ENCODE peak calls at places on chromosomes 7 and 10, in five cellular contexts. One of them, this sample, is unnamed.

GRCh38 chr7:51451751-51452465 is 135.3 kb upstream of the COBL start:
- DNase-seq in A549: no peak
- DNase-seq in HepG2: no peak
- DNase-seq in HCT116: no peak
- DNase-seq in upper lobe of left lung: peak
- DNase-seq in this sample: no peak

GRCh38 chr10:70096016-70096704 is 36.5 kb downstream of the AIFM2 start:
- DNase-seq in HepG2: no peak
- DNase-seq in upper lobe of left lung: no peak
- DNase-seq in HCT116: no peak
- DNase-seq in A549: no peak
- DNase-seq in this sample: no peak

GRCh38 chr7:68199951-68200660 is 1203.5 kb downstream of the TYW1 start:
- DNase-seq in A549: no peak
- DNase-seq in upper lobe of left lung: no peak
- DNase-seq in HepG2: no peak
- DNase-seq in HCT116: no peak
- DNase-seq in this sample: no peak

GRCh38 chr10:86848747-86849146 is 92.3 kb downstream of the BMPR1A start:
- DNase-seq in HCT116: no peak
- DNase-seq in upper lobe of left lung: no peak
- DNase-seq in A549: no peak
- DNase-seq in HepG2: no peak
- DNase-seq in this sample: no peak

GRCh38 chr10:74502963-74503608 is 323.3 kb upstream of the KAT6B start:
- DNase-seq in HepG2: peak
- DNase-seq in HCT116: peak
- DNase-seq in upper lobe of left lung: no peak
- DNase-seq in A549: no peak
- DNase-seq in this sample: no peak

GRCh38 chr10:80498833-80499671 is 38.6 kb upstream of the SH2D4B start:
- DNase-seq in A549: peak
- DNase-seq in HepG2: peak
- DNase-seq in upper lobe of left lung: no peak
- DNase-seq in HCT116: peak
- DNase-seq in this sample: peak

GRCh38 chr7:37732253-37732652 is 48.7 kb downstream of the GPR141 start:
- DNase-seq in A549: no peak
- DNase-seq in HepG2: peak
- DNase-seq in HCT116: peak
- DNase-seq in upper lobe of left lung: no peak
- DNase-seq in this sample: no peak

GRCh38 chr7:22419488-22419887 is 62.5 kb upstream of the RAPGEF5 start:
- DNase-seq in HepG2: peak
- DNase-seq in A549: no peak
- DNase-seq in HCT116: no peak
- DNase-seq in upper lobe of left lung: no peak
- DNase-seq in this sample: no peak

GRCh38 chr7:7956531-7957221 is 11.9 kb upstream of the GLCCI1 start:
- DNase-seq in A549: no peak
- DNase-seq in HepG2: no peak
- DNase-seq in upper lobe of left lung: no peak
- DNase-seq in HCT116: no peak
- DNase-seq in this sample: no peak

GRCh38 chr7:76155938-76156337 is 45.8 kb upstream of the SRRM3 start:
- DNase-seq in upper lobe of left lung: no peak
- DNase-seq in HCT116: no peak
- DNase-seq in HepG2: peak
- DNase-seq in A549: no peak
- DNase-seq in this sample: no peak

GRCh38 chr7:96084880-96085551 is 236.9 kb downstream of the SLC25A13 start:
- DNase-seq in upper lobe of left lung: no peak
- DNase-seq in A549: no peak
- DNase-seq in HCT116: no peak
- DNase-seq in HepG2: no peak
- DNase-seq in this sample: no peak

GRCh38 chr10:88754272-88754671 is 5.5 kb upstream of the LIPN start:
- DNase-seq in upper lobe of left lung: no peak
- DNase-seq in A549: no peak
- DNase-seq in HCT116: no peak
- DNase-seq in HepG2: no peak
- DNase-seq in this sample: no peak

GRCh38 chr10:100707261-100707848 is 38.0 kb upstream of the PAX2 start:
- DNase-seq in HCT116: no peak
- DNase-seq in HepG2: no peak
- DNase-seq in upper lobe of left lung: no peak
- DNase-seq in A549: no peak
- DNase-seq in this sample: no peak

GRCh38 chr7:114082934-114083647 is 164.3 kb upstream of the PPP1R3A start:
- DNase-seq in upper lobe of left lung: peak
- DNase-seq in A549: peak
- DNase-seq in HCT116: no peak
- DNase-seq in HepG2: no peak
- DNase-seq in this sample: no peak

GRCh38 chr7:96700516-96700915 is 9.1 kb downstream of the SEM1 start:
- DNase-seq in HepG2: no peak
- DNase-seq in upper lobe of left lung: no peak
- DNase-seq in HCT116: no peak
- DNase-seq in A549: no peak
- DNase-seq in this sample: no peak

GRCh38 chr10:55979203-55979602 is 381.9 kb downstream of the ZWINT start:
- DNase-seq in upper lobe of left lung: no peak
- DNase-seq in HCT116: no peak
- DNase-seq in HepG2: no peak
- DNase-seq in A549: no peak
- DNase-seq in this sample: no peak

GRCh38 chr10:6513509-6513908 is 66.6 kb downstream of the PRKCQ start:
- DNase-seq in HepG2: no peak
- DNase-seq in upper lobe of left lung: no peak
- DNase-seq in A549: no peak
- DNase-seq in HCT116: no peak
- DNase-seq in this sample: no peak

GRCh38 chr7:19051767-19052375 is 65.6 kb downstream of the TWIST1 start:
- DNase-seq in upper lobe of left lung: no peak
- DNase-seq in HepG2: peak
- DNase-seq in A549: peak
- DNase-seq in HCT116: peak
- DNase-seq in this sample: peak

GRCh38 chr7:21767300-21767900 is 178.3 kb downstream of the CDCA7L start:
- DNase-seq in A549: peak
- DNase-seq in upper lobe of left lung: no peak
- DNase-seq in HepG2: peak
- DNase-seq in HCT116: peak
- DNase-seq in this sample: peak

GRCh38 chr10:45058580-45058979 is 57.9 kb downstream of the ZNF22 start:
- DNase-seq in A549: no peak
- DNase-seq in HepG2: no peak
- DNase-seq in HCT116: no peak
- DNase-seq in upper lobe of left lung: no peak
- DNase-seq in this sample: no peak

GRCh38 chr10:19788075-19788686 is 28.1 kb upstream of the PLXDC2 start:
- DNase-seq in HepG2: peak
- DNase-seq in A549: no peak
- DNase-seq in HCT116: no peak
- DNase-seq in upper lobe of left lung: no peak
- DNase-seq in this sample: peak

GRCh38 chr10:75136346-75136745 is 24.9 kb downstream of the SAMD8 start:
- DNase-seq in HCT116: no peak
- DNase-seq in upper lobe of left lung: no peak
- DNase-seq in A549: no peak
- DNase-seq in HepG2: peak
- DNase-seq in this sample: no peak

GRCh38 chr7:27110163-27110976 is 7.9 kb upstream of the HOXA2 start:
- DNase-seq in A549: no peak
- DNase-seq in upper lobe of left lung: peak
- DNase-seq in HepG2: no peak
- DNase-seq in HCT116: no peak
- DNase-seq in this sample: no peak

GRCh38 chr10:27542812-27543211 is 38.7 kb downstream of the RAB18 start:
- DNase-seq in HCT116: no peak
- DNase-seq in upper lobe of left lung: no peak
- DNase-seq in HepG2: no peak
- DNase-seq in A549: no peak
- DNase-seq in this sample: no peak

GRCh38 chr7:47651355-47652317 is 69.7 kb upstream of the TNS3 start:
- DNase-seq in upper lobe of left lung: no peak
- DNase-seq in HepG2: no peak
- DNase-seq in A549: peak
- DNase-seq in HCT116: no peak
- DNase-seq in this sample: no peak

GRCh38 chr7:124912972-124913371 is 16.7 kb downstream of the POT1 start:
- DNase-seq in HepG2: no peak
- DNase-seq in HCT116: no peak
- DNase-seq in upper lobe of left lung: no peak
- DNase-seq in A549: no peak
- DNase-seq in this sample: no peak

GRCh38 chr10:15220426-15220825 is 51.9 kb upstream of the NMT2 start:
- DNase-seq in A549: no peak
- DNase-seq in HCT116: no peak
- DNase-seq in upper lobe of left lung: no peak
- DNase-seq in HepG2: no peak
- DNase-seq in this sample: no peak

GRCh38 chr7:9102846-9103245 is 669.4 kb downstream of the NXPH1 start:
- DNase-seq in upper lobe of left lung: no peak
- DNase-seq in HepG2: no peak
- DNase-seq in A549: no peak
- DNase-seq in HCT116: no peak
- DNase-seq in this sample: peak
- H3K4me3 ChIP-seq in upper lobe of left lung: no peak
- H3K4me3 ChIP-seq in HepG2: no peak
- H3K4me3 ChIP-seq in A549: no peak
- H3K4me3 ChIP-seq in HCT116: no peak
- H3K4me3 ChIP-seq in this sample: no peak

GRCh38 chr7:31056775-31057346 is 4.8 kb downstream of the ADCYAP1R1 start:
- DNase-seq in A549: no peak
- DNase-seq in HepG2: no peak
- DNase-seq in upper lobe of left lung: no peak
- DNase-seq in HCT116: peak
- DNase-seq in this sample: no peak

GRCh38 chr7:31058122-31058521 is 6.0 kb downstream of the ADCYAP1R1 start:
- DNase-seq in HCT116: no peak
- DNase-seq in A549: no peak
- DNase-seq in upper lobe of left lung: no peak
- DNase-seq in HepG2: no peak
- DNase-seq in this sample: no peak

GRCh38 chr7:31058688-31059087 is 6.6 kb downstream of the ADCYAP1R1 start:
- DNase-seq in HepG2: no peak
- DNase-seq in upper lobe of left lung: no peak
- DNase-seq in HCT116: no peak
- DNase-seq in A549: no peak
- DNase-seq in this sample: no peak

GRCh38 chr7:31061185-31061584 is 9.1 kb downstream of the ADCYAP1R1 start:
- DNase-seq in A549: no peak
- DNase-seq in upper lobe of left lung: peak
- DNase-seq in HCT116: no peak
- DNase-seq in HepG2: peak
- DNase-seq in this sample: no peak

GRCh38 chr7:31059551-31059950 is 7.4 kb downstream of the ADCYAP1R1 start:
- DNase-seq in HepG2: no peak
- DNase-seq in HCT116: no peak
- DNase-seq in A549: no peak
- DNase-seq in upper lobe of left lung: no peak
- DNase-seq in this sample: no peak
- TF ChIP-seq CTCF in HepG2: no peak
- TF ChIP-seq CTCF in HCT116: no peak
- TF ChIP-seq CTCF in A549: no peak
- TF ChIP-seq CTCF in upper lobe of left lung: no peak
- TF ChIP-seq CTCF in this sample: peak

GRCh38 chr10:68423522-68423921 is 16.4 kb upstream of the RUFY2 start:
- DNase-seq in HepG2: no peak
- DNase-seq in upper lobe of left lung: no peak
- DNase-seq in A549: no peak
- DNase-seq in HCT116: no peak
- DNase-seq in this sample: no peak
- H3K4me3 ChIP-seq in HepG2: no peak
- H3K4me3 ChIP-seq in upper lobe of left lung: no peak
- H3K4me3 ChIP-seq in A549: no peak
- H3K4me3 ChIP-seq in HCT116: no peak
- H3K4me3 ChIP-seq in this sample: no peak

GRCh38 chr7:139505563-139505962 is 17.9 kb upstream of the CLEC2L start:
- DNase-seq in HepG2: peak
- DNase-seq in A549: no peak
- DNase-seq in HCT116: peak
- DNase-seq in upper lobe of left lung: no peak
- DNase-seq in this sample: no peak
- TF ChIP-seq CTCF in HepG2: peak
- TF ChIP-seq CTCF in A549: peak
- TF ChIP-seq CTCF in HCT116: peak
- TF ChIP-seq CTCF in upper lobe of left lung: no peak
- TF ChIP-seq CTCF in this sample: no peak

DNA sequence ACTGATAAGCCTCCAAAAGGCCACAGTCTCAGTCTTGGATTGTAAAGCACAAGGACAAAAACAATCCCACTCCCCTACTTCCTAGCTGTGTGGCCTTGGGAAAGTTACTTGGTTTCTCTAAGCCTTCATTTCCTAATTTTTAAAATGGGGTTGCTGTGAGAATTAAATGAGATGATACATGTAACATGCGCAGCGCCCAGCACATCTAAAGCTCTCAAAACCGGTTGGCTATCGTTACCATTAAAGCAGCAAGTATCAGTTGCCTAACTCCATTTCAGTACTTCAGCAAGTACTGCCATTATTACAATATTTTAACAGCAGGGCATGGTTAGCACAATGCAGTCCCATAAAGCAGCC is 1.9 kb downstream of the NRCAM start:
- DNase-seq in HCT116: no peak
- DNase-seq in upper lobe of left lung: no peak
- DNase-seq in A549: no peak
- DNase-seq in HepG2: no peak
- DNase-seq in this sample: no peak
- H3K4me3 ChIP-seq in HCT116: no peak
- H3K4me3 ChIP-seq in upper lobe of left lung: peak
- H3K4me3 ChIP-seq in A549: peak
- H3K4me3 ChIP-seq in HepG2: peak
- H3K4me3 ChIP-seq in this sample: no peak

DNA sequence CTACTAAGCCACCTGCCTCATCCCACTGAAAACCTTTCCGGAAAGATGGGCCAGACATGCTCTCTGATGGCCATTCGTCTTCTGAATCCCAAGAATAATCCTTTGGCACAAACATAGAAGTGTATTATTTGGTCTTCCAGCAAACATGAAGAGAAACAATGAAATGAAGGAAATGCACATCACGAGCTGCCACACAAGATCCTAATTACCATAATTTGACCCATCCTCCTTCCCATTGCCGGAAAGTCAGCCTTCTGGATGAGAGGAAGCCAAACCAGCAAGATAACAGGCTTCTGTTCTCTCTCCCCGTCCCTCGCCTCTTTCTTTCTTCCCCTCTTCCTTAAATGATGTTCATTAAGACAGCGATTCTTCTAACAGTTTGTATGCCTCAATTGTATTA is 218.9 kb upstream of the KMT2E start:
- DNase-seq in HepG2: no peak
- DNase-seq in A549: no peak
- DNase-seq in HCT116: no peak
- DNase-seq in upper lobe of left lung: no peak
- DNase-seq in this sample: no peak
- TF ChIP-seq CTCF in HepG2: no peak
- TF ChIP-seq CTCF in A549: no peak
- TF ChIP-seq CTCF in HCT116: no peak
- TF ChIP-seq CTCF in upper lobe of left lung: no peak
- TF ChIP-seq CTCF in this sample: no peak